ENCODE peak calls at places on chromosomes 7 and 10, in five cellular contexts. One of them, this sample, is unnamed.
A peak's percentile ranks its signal among the peaks of the same experiment; 100 is the strongest.

GRCh38 chr10:110326351-110327032 is 21.8 kb upstream of the SMNDC1 start:
- DNase-seq in CD8-positive, alpha-beta memory T cell: no peak
- DNase-seq in psoas muscle: no peak
- DNase-seq in pancreas: no peak
- DNase-seq in Caco-2: no peak
- DNase-seq in this sample: peak; percentile 51

GRCh38 chr7:7693881-7694280 is 24.5 kb downstream of the RPA3 start:
- DNase-seq in Caco-2: no peak
- DNase-seq in pancreas: no peak
- DNase-seq in psoas muscle: no peak
- DNase-seq in CD8-positive, alpha-beta memory T cell: no peak
- DNase-seq in this sample: peak; percentile 72

GRCh38 chr10:70430489-70431445 is 10.7 kb downstream of the NODAL start:
- DNase-seq in CD8-positive, alpha-beta memory T cell: no peak
- DNase-seq in psoas muscle: peak; percentile 80
- DNase-seq in pancreas: peak; percentile 48
- DNase-seq in Caco-2: peak; percentile 76
- DNase-seq in this sample: peak; percentile 41

GRCh38 chr7:111741811-111742240 is 179.5 kb upstream of the IMMP2L start:
- DNase-seq in pancreas: peak; percentile 29
- DNase-seq in psoas muscle: no peak
- DNase-seq in Caco-2: peak; percentile 67
- DNase-seq in CD8-positive, alpha-beta memory T cell: peak; percentile 44
- DNase-seq in this sample: peak; percentile 73

GRCh38 chr7:44348300-44348699 is 22.9 kb upstream of the CAMK2B start:
- DNase-seq in CD8-positive, alpha-beta memory T cell: no peak
- DNase-seq in psoas muscle: no peak
- DNase-seq in pancreas: no peak
- DNase-seq in Caco-2: no peak
- DNase-seq in this sample: no peak

GRCh38 chr7:116087984-116088383 is 57.4 kb upstream of the TFEC start:
- DNase-seq in pancreas: no peak
- DNase-seq in psoas muscle: no peak
- DNase-seq in Caco-2: no peak
- DNase-seq in CD8-positive, alpha-beta memory T cell: no peak
- DNase-seq in this sample: no peak

GRCh38 chr10:16751244-16751643 is 66.0 kb downstream of the RSU1 start:
- DNase-seq in psoas muscle: no peak
- DNase-seq in Caco-2: no peak
- DNase-seq in CD8-positive, alpha-beta memory T cell: no peak
- DNase-seq in pancreas: no peak
- DNase-seq in this sample: no peak

GRCh38 chr7:97401398-97401797 is 283.9 kb downstream of the SDHAF3 start:
- DNase-seq in pancreas: no peak
- DNase-seq in psoas muscle: no peak
- DNase-seq in CD8-positive, alpha-beta memory T cell: no peak
- DNase-seq in Caco-2: no peak
- DNase-seq in this sample: no peak

GRCh38 chr7:138125119-138125518 is 48.9 kb downstream of the AKR1D1 start:
- DNase-seq in psoas muscle: no peak
- DNase-seq in CD8-positive, alpha-beta memory T cell: no peak
- DNase-seq in pancreas: no peak
- DNase-seq in Caco-2: no peak
- DNase-seq in this sample: no peak

GRCh38 chr10:68576118-68576517 is 16.0 kb downstream of the TET1 start:
- DNase-seq in psoas muscle: no peak
- DNase-seq in Caco-2: no peak
- DNase-seq in pancreas: no peak
- DNase-seq in CD8-positive, alpha-beta memory T cell: no peak
- DNase-seq in this sample: no peak

GRCh38 chr10:123746520-123746919 is 80.4 kb downstream of the GPR26 start:
- DNase-seq in pancreas: no peak
- DNase-seq in CD8-positive, alpha-beta memory T cell: no peak
- DNase-seq in Caco-2: no peak
- DNase-seq in psoas muscle: no peak
- DNase-seq in this sample: no peak

GRCh38 chr10:123746927-123747326 is 80.8 kb downstream of the GPR26 start:
- DNase-seq in CD8-positive, alpha-beta memory T cell: no peak
- DNase-seq in Caco-2: no peak
- DNase-seq in pancreas: no peak
- DNase-seq in psoas muscle: no peak
- DNase-seq in this sample: no peak

GRCh38 chr10:123746016-123746415 is 79.9 kb downstream of the GPR26 start:
- DNase-seq in pancreas: no peak
- DNase-seq in psoas muscle: no peak
- DNase-seq in Caco-2: no peak
- DNase-seq in CD8-positive, alpha-beta memory T cell: no peak
- DNase-seq in this sample: no peak

GRCh38 chr10:123748711-123749110 is 82.6 kb downstream of the GPR26 start:
- DNase-seq in pancreas: no peak
- DNase-seq in CD8-positive, alpha-beta memory T cell: no peak
- DNase-seq in psoas muscle: no peak
- DNase-seq in Caco-2: no peak
- DNase-seq in this sample: no peak

DNA sequence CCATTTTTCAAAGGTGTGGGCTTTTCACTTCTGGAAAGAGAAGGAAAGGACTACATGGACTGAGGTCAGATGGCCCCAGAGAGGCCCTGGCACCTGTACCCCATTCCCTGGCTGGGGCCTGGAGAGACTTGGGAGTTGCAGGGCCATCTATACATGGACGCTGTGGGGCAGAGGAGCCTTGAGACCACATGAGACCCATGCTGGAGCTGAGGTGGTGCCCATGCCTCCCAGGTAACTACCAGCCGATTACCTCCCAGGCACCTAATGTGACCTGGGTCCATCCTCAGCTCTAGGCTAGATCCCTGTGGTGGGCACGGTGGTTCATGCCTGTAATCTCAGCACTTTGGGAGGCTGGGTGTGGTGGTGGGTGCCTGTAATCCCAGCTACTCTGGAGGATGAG is 81.3 kb downstream of the GPR26 start:
- DNase-seq in Caco-2: no peak
- DNase-seq in pancreas: no peak
- DNase-seq in psoas muscle: no peak
- DNase-seq in CD8-positive, alpha-beta memory T cell: no peak
- DNase-seq in this sample: no peak
- H3K4me1 ChIP-seq in Caco-2: peaks cover 10% of the 10 kb centered on the region
- H3K4me1 ChIP-seq in pancreas: no peaks in the 10 kb centered on the region
- H3K4me1 ChIP-seq in psoas muscle: no peaks in the 10 kb centered on the region
- H3K4me1 ChIP-seq in CD8-positive, alpha-beta memory T cell: no peaks in the 10 kb centered on the region
- H3K4me1 ChIP-seq in this sample: no peaks in the 10 kb centered on the region

GRCh38 chr7:22214000-22214399 is 143.0 kb downstream of the RAPGEF5 start:
- DNase-seq in Caco-2: no peak
- DNase-seq in pancreas: no peak
- DNase-seq in CD8-positive, alpha-beta memory T cell: no peak
- DNase-seq in psoas muscle: no peak
- DNase-seq in this sample: no peak
- H3K4me3 ChIP-seq in Caco-2: no peak overlapping the region
- H3K4me3 ChIP-seq in pancreas: no peak overlapping the region
- H3K4me3 ChIP-seq in CD8-positive, alpha-beta memory T cell: no peak overlapping the region
- H3K4me3 ChIP-seq in psoas muscle: peak overlapping the region; percentile 23
- H3K4me3 ChIP-seq in this sample: no peak overlapping the region

GRCh38 chr10:83965473-83965872 is 173.8 kb upstream of the GHITM start:
- DNase-seq in Caco-2: no peak
- DNase-seq in psoas muscle: no peak
- DNase-seq in CD8-positive, alpha-beta memory T cell: no peak
- DNase-seq in pancreas: no peak
- DNase-seq in this sample: no peak
- H3K4me1 ChIP-seq in Caco-2: no peaks in the 10 kb centered on the region
- H3K4me1 ChIP-seq in psoas muscle: no peaks in the 10 kb centered on the region
- H3K4me1 ChIP-seq in CD8-positive, alpha-beta memory T cell: no peaks in the 10 kb centered on the region
- H3K4me1 ChIP-seq in pancreas: no peaks in the 10 kb centered on the region
- H3K4me1 ChIP-seq in this sample: no peaks in the 10 kb centered on the region

DNA sequence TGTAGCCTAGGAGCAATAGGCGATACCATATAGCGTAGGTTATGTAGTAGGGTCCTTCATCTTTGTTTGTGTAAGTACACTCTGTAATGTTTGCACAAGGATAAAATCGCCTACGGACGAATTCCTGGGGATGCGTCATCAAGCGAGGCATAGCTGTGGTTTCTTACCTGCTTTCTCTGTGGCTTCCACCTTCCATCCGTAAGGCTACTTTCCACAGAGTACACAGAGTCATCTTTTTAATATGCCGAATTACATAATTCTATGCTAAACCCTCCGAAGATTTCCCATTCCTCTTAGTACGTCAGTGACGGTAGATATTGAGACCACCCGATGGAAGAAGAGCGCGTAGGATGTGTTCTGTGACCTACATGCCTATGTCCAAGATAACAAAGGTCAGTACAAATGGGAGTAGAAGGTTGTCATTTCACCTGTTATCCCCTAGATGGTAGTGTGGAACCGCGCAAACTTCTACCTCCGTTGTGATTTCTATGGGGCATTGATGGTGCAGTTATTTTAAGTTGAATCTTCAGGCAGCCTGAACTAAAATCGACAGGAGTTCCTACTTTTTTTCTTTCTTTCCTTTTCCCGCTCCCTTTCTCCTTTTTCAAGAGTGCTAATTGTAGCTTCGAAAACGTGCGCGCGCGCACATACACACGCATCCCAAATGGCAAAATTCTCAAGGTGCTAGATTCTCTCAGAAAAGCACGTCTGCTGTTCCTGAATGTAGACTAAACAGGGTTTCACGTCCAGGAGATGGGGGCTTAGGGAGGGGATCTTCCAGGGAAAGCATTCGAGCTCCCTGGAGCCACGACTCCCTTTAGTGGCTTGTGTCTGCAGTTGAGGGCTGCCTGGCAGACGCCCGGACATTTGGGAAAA is 111.7 kb upstream of the MBL2 start:
- DNase-seq in CD8-positive, alpha-beta memory T cell: no peak
- DNase-seq in Caco-2: peak; percentile 96
- DNase-seq in pancreas: peak; percentile 20
- DNase-seq in psoas muscle: no peak
- DNase-seq in this sample: peak; percentile 73
- H3K4me3 ChIP-seq in CD8-positive, alpha-beta memory T cell: no peak overlapping the region
- H3K4me3 ChIP-seq in Caco-2: peak overlapping the region; percentile 37
- H3K4me3 ChIP-seq in pancreas: no peak overlapping the region
- H3K4me3 ChIP-seq in psoas muscle: no peak overlapping the region
- H3K4me3 ChIP-seq in this sample: peak overlapping the region; percentile 11

DNA sequence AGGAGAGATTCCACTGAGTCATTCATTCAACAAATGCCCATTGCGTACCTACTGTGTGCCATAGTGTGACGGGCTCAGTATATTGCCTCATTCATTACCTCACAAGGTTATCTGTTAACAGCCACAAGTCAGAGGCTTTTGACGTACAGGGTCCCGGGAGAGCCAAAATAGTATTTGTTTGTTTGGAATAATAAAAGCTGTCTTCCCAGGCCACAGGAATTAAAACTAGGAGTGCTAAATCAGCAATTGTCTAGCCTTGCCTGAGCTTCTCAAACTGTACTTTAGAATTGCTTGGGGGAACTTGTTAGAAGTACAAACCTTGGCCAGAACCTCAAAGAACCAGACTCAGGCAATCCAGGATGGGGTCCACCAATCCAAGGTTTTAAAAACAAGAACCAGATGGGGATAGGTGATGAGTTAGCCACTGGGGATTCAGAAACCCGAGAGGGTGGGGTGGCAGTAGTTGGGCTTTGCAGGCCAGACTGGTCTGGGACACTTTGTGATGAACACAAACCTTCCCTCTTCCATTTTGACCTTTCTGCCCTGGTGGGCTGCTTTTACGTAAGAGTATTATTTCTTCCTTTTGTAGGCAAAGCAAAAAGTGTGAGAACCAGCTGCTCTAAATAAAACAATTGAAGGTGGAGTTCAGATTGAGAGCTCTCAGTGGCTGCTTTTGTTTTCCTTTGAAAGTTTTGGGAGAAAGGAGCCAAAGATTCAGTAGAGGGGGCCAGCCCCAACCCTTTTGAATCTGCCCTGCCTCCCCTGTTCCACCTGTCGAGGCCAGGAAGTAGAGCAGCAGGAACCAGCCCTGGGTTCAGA is 113.0 kb upstream of the ANLN start:
- DNase-seq in pancreas: no peak
- DNase-seq in CD8-positive, alpha-beta memory T cell: no peak
- DNase-seq in psoas muscle: no peak
- DNase-seq in Caco-2: no peak
- DNase-seq in this sample: no peak
- H3K4me1 ChIP-seq in pancreas: peaks cover 36% of the 10 kb centered on the region
- H3K4me1 ChIP-seq in CD8-positive, alpha-beta memory T cell: peaks cover 11% of the 10 kb centered on the region
- H3K4me1 ChIP-seq in psoas muscle: peaks cover 79% of the 10 kb centered on the region
- H3K4me1 ChIP-seq in Caco-2: peaks cover 5% of the 10 kb centered on the region
- H3K4me1 ChIP-seq in this sample: peaks cover 52% of the 10 kb centered on the region

GRCh38 chr10:43077421-43078171 is 727 bp downstream of the RET start:
- DNase-seq in Caco-2: no peak
- DNase-seq in CD8-positive, alpha-beta memory T cell: no peak
- DNase-seq in psoas muscle: no peak
- DNase-seq in pancreas: no peak
- DNase-seq in this sample: peak; percentile 8
- H3K4me3 ChIP-seq in Caco-2: peak overlapping the region; percentile 23
- H3K4me3 ChIP-seq in CD8-positive, alpha-beta memory T cell: no peak overlapping the region
- H3K4me3 ChIP-seq in psoas muscle: peak overlapping the region; percentile 66
- H3K4me3 ChIP-seq in pancreas: peak overlapping the region; percentile 46
- H3K4me3 ChIP-seq in this sample: peak overlapping the region; percentile 41

DNA sequence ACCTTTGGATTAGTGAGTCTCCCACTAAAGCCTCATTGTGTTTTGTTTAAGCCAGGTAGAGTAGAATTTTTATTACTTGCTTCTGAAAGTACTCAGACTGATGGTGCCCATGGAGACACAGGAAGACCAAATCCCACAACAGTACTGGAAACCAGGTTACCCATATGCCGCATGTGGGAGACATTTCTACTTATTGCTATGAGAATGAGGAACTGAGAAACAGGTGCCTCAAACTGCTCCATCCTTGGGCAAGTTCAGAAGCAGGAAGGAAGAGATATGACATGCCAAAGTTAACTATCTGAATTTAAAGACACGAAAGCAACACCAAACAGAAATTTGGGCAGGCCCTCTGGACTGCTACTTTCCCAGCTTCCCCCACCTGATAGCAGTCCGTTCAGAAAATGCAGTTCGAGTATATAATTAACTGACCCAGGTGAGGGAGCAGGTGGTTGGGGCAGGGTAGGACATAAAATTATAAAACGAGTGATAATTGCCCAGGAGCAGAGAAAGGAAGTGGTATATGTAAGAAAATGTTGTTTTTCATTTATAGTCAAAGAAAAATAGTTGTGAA is 382.3 kb upstream of the MTPN start:
- DNase-seq in psoas muscle: no peak
- DNase-seq in pancreas: no peak
- DNase-seq in Caco-2: no peak
- DNase-seq in CD8-positive, alpha-beta memory T cell: no peak
- DNase-seq in this sample: no peak
- H3K4me1 ChIP-seq in psoas muscle: no peaks in the 10 kb centered on the region
- H3K4me1 ChIP-seq in pancreas: no peaks in the 10 kb centered on the region
- H3K4me1 ChIP-seq in Caco-2: no peaks in the 10 kb centered on the region
- H3K4me1 ChIP-seq in CD8-positive, alpha-beta memory T cell: no peaks in the 10 kb centered on the region
- H3K4me1 ChIP-seq in this sample: no peaks in the 10 kb centered on the region

GRCh38 chr7:473211-473734 is 46.4 kb downstream of the PDGFA start:
- DNase-seq in psoas muscle: peak; percentile 47
- DNase-seq in pancreas: no peak
- DNase-seq in Caco-2: peak; percentile 37
- DNase-seq in CD8-positive, alpha-beta memory T cell: no peak
- DNase-seq in this sample: no peak
- H3K4me3 ChIP-seq in psoas muscle: no peak overlapping the region
- H3K4me3 ChIP-seq in pancreas: no peak overlapping the region
- H3K4me3 ChIP-seq in Caco-2: no peak overlapping the region
- H3K4me3 ChIP-seq in CD8-positive, alpha-beta memory T cell: no peak overlapping the region
- H3K4me3 ChIP-seq in this sample: no peak overlapping the region